ENCODE peak calls at places on chromosome 2, in ten cellular contexts. A, H, C, S, K, Z, F, W, P and X are unnamed samples.

GRCh38 chr2:43311276-43311675 is 84.9 kb upstream of the ZFP36L2 start:
- DNase-seq in C (peak; percentile 72), Z (no peak), K (peak; percentile 51), F (no peak), W (no peak), H (no peak), S (peak; percentile 72), A (peak; percentile 89), P (no peak), X (no peak)

GRCh38 chr2:70123051-70123828 is 36.0 kb downstream of the PCBP1 start:
- DNase-seq in Z (peak; percentile 62), H (no peak), W (peak; percentile 45), S (no peak), A (no peak), C (peak; percentile 72), P (peak; percentile 85), F (peak; percentile 73), K (no peak), X (no peak)

GRCh38 chr2:134446431-134447091 is 192.7 kb downstream of the MGAT5 start:
- DNase-seq in S (peak; percentile 12), F (no peak), W (no peak), A (no peak), C (peak; percentile 74), H (no peak), P (no peak), K (no peak), Z (no peak), X (no peak)

GRCh38 chr2:234305846-234306245 is 191.0 kb downstream of the ARL4C start:
- DNase-seq in C (no peak), P (no peak), W (no peak), H (no peak), F (no peak), A (no peak), K (no peak), Z (no peak), S (peak; percentile 80), X (no peak)

GRCh38 chr2:226881287-226881686 is 45.4 kb downstream of the RHBDD1 start:
- DNase-seq in W (no peak), F (no peak), K (no peak), C (no peak), A (no peak), S (no peak), P (no peak), Z (no peak), H (no peak), X (no peak)

GRCh38 chr2:36663851-36664715 is 32.4 kb upstream of the VIT start:
- DNase-seq in C (peak; percentile 85), P (no peak), K (peak; percentile 85), H (peak; percentile 66), A (peak; percentile 71), F (peak; percentile 48), Z (peak; percentile 75), W (no peak), S (peak; percentile 49), X (no peak)

GRCh38 chr2:191319181-191319580 is 74.0 kb downstream of the MYO1B start:
- DNase-seq in P (no peak), C (peak; percentile 48), F (no peak), A (no peak), W (no peak), Z (no peak), S (peak; percentile 69), K (peak; percentile 24), H (no peak), X (no peak)

GRCh38 chr2:109255594-109255993 is 126.6 kb downstream of the SH3RF3 start:
- DNase-seq in W (no peak), P (no peak), S (no peak), F (no peak), H (peak; percentile 70), Z (no peak), A (no peak), K (no peak), C (no peak), X (no peak)

GRCh38 chr2:136378712-136379595 is 261.0 kb upstream of the CXCR4 start:
- DNase-seq in P (no peak), C (peak; percentile 45), Z (peak; percentile 67), W (peak; percentile 27), H (peak; percentile 85), F (peak; percentile 43), A (no peak), K (peak; percentile 53), S (peak; percentile 21), X (peak; percentile 64)

GRCh38 chr2:177545981-177546600 is 153.5 kb downstream of the AGPS start:
- DNase-seq in W (no peak), P (no peak), S (no peak), K (no peak), F (no peak), H (no peak), A (no peak), Z (no peak), C (no peak), X (no peak)

GRCh38 chr2:46482490-46482889 is 3.1 kb downstream of the TMEM247 start:
- DNase-seq in K (no peak), Z (no peak), W (no peak), F (no peak), H (no peak), A (no peak), S (no peak), C (no peak), P (no peak), X (no peak)

GRCh38 chr2:12826781-12827180 is 110.0 kb downstream of the TRIB2 start:
- DNase-seq in C (no peak), Z (no peak), K (no peak), A (no peak), H (no peak), P (no peak), S (no peak), F (no peak), W (no peak), X (no peak)

GRCh38 chr2:24650997-24651642 is 142.1 kb downstream of the PTRHD1 start:
- DNase-seq in P (no peak), F (no peak), A (no peak), S (no peak), Z (no peak), C (no peak), K (no peak), W (no peak), H (no peak), X (no peak)
- H3K27ac ChIP-seq in P (no peak overlapping the region), F (no peak overlapping the region), A (no peak overlapping the region), S (no peak overlapping the region), Z (no peak overlapping the region), C (no peak overlapping the region), K (no peak overlapping the region), W (no peak overlapping the region), H (no peak overlapping the region), X (no peak overlapping the region)

DNA sequence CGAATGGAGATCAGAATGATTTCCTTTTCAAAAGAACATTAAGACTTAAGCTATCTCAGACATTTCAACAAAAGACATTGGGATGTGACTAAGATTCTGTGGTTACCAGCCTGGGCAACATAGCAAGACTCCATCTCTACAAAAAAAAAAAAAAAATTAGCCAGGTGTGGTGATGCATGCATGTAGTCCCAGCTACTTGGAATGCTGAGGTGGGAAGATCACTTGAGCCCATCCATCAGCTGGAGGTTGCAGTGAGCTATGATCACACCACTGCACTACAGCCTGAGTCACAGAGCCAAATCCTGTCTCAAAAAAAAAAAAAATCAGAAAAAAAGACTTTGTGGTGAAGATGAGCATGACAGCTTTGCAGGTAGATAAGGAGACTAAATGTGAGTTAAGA is 12.8 kb downstream of the RNF103 start:
- DNase-seq in S (no peak), Z (no peak), P (no peak), A (no peak), K (no peak), C (no peak), H (no peak), W (no peak), F (no peak), X (no peak)
- H3K4me3 ChIP-seq in S (no peak overlapping the region), Z (no peak overlapping the region), P (no peak overlapping the region), A (no peak overlapping the region), K (no peak overlapping the region), C (no peak overlapping the region), H (no peak overlapping the region), W (no peak overlapping the region), F (no peak overlapping the region), X (no peak overlapping the region)

GRCh38 chr2:236107971-236108625 is 60.1 kb downstream of the GBX2 start:
- DNase-seq in Z (no peak), W (no peak), F (no peak), K (no peak), H (no peak), A (no peak), C (no peak), S (no peak), P (no peak), X (no peak)

GRCh38 chr2:236106761-236107160 is 61.4 kb downstream of the GBX2 start:
- DNase-seq in W (no peak), A (no peak), Z (no peak), K (no peak), C (no peak), S (no peak), P (no peak), F (no peak), H (no peak), X (no peak)

GRCh38 chr2:236107536-236107935 is 60.6 kb downstream of the GBX2 start:
- DNase-seq in Z (no peak), F (no peak), H (no peak), A (no peak), K (no peak), W (no peak), C (no peak), P (no peak), S (no peak), X (no peak)

GRCh38 chr2:236109061-236109460 is 59.1 kb downstream of the GBX2 start:
- DNase-seq in K (no peak), F (no peak), H (no peak), W (no peak), S (no peak), P (no peak), Z (no peak), A (no peak), C (no peak), X (peak; percentile 14)

DNA sequence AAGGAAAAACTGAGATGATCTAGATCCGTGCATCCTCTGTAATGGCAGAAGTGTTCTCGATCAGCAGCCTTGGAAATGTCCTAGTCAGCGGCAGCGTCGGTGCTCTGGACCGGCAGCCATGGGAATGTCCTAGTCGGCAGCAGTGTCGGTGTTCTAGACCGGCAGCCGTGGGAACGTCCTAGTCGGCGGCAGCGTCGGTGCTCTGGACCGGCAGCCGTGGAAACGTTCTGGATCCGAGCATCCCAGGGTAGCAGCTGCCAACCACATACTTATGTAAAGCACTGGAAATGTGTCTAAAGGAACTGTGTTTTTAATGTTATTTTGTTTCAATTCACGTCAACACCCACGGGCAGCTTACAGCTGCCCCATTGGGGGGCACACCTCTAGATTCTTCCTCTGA is 58.7 kb downstream of the GBX2 start:
- DNase-seq in C (no peak), S (no peak), P (no peak), W (no peak), A (no peak), K (no peak), F (no peak), H (no peak), Z (no peak), X (no peak)
- TF ChIP-seq CTCF in C (no peak), S (no peak), P (no peak), W (no peak), A (no peak), K (no peak), F (no peak), H (no peak), Z (no peak), X (no peak)

DNA sequence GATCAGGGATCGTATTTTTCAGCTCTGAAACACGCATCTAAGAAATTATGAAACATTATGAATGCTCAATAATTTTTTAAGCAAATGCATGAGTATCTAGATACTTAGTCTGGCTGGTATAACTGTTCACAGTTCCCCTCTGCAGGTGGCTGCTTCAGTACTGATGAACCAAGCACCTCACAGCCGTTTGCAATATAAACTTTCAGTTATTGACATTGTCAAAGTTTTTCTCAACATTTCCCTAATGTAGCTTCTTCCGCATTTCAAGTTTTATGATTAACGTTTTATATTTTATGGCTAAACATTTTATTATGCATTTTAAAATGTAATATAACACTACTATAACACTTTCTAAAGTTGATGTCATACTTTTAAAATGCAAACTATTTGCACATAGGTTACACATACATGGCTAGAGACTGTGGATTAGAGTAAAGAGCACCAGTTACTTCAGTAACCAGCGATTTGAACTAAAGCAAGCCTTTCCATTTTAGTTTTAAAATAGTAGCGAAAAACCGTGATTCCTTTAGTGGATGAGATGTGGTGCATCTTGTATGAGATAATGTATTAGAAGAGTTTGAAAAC is 495.4 kb downstream of the XIRP2 start:
- DNase-seq in C (no peak), K (no peak), S (no peak), H (no peak), P (no peak), F (no peak), Z (no peak), W (no peak), A (no peak), X (no peak)
- H3K27ac ChIP-seq in C (no peak overlapping the region), K (no peak overlapping the region), S (no peak overlapping the region), H (no peak overlapping the region), P (no peak overlapping the region), F (no peak overlapping the region), Z (no peak overlapping the region), W (no peak overlapping the region), A (no peak overlapping the region), X (no peak overlapping the region)